ENCODE peak calls at places on chromosome 18, in four cellular contexts. P, S, J and M are unnamed samples.

GRCh38 chr18:59908790-59909189 is 9.0 kb downstream of the PMAIP1 start:
- DNase-seq in P (no peak), S (no peak), J (no peak), M (no peak)

GRCh38 chr18:54023471-54023870 is 201.0 kb downstream of the MBD2 start:
- DNase-seq in P (no peak), S (no peak), J (no peak), M (no peak)

GRCh38 chr18:63031439-63031838 is 288.1 kb downstream of the BCL2 start:
- DNase-seq in P (no peak), S (no peak), J (no peak), M (no peak)

GRCh38 chr18:23244431-23244830 is 109.1 kb downstream of the CABLES1 start:
- DNase-seq in P (no peak), S (no peak), J (no peak), M (no peak)

GRCh38 chr18:39675358-39675757 is 2109.8 kb upstream of the CELF4 start:
- DNase-seq in P (no peak), S (no peak), J (no peak), M (no peak)

GRCh38 chr18:28078298-28078697 is 98.6 kb downstream of the CDH2 start:
- DNase-seq in P (no peak), S (no peak), J (no peak), M (no peak)

GRCh38 chr18:28576941-28577340 is 400.0 kb upstream of the CDH2 start:
- DNase-seq in P (no peak), S (no peak), J (no peak), M (no peak)

GRCh38 chr18:24631238-24632025 is 171.0 kb downstream of the HRH4 start:
- DNase-seq in P (no peak), S (no peak), J (no peak), M (no peak)

GRCh38 chr18:37238271-37238670 is 327.3 kb downstream of the CELF4 start:
- DNase-seq in P (no peak), S (no peak), J (no peak), M (no peak)

GRCh38 chr18:78862395-78862794 is 117.2 kb upstream of the SALL3 start:
- DNase-seq in P (no peak), S (no peak), J (no peak), M (no peak)

GRCh38 chr18:31711365-31712035 is 27.1 kb upstream of the B4GALT6 start:
- DNase-seq in P (no peak), S (no peak), J (no peak), M (no peak)

GRCh38 chr18:24368749-24369148 is 28.9 kb downstream of the OSBPL1A start:
- DNase-seq in P (no peak), S (no peak), J (no peak), M (no peak)

DNA sequence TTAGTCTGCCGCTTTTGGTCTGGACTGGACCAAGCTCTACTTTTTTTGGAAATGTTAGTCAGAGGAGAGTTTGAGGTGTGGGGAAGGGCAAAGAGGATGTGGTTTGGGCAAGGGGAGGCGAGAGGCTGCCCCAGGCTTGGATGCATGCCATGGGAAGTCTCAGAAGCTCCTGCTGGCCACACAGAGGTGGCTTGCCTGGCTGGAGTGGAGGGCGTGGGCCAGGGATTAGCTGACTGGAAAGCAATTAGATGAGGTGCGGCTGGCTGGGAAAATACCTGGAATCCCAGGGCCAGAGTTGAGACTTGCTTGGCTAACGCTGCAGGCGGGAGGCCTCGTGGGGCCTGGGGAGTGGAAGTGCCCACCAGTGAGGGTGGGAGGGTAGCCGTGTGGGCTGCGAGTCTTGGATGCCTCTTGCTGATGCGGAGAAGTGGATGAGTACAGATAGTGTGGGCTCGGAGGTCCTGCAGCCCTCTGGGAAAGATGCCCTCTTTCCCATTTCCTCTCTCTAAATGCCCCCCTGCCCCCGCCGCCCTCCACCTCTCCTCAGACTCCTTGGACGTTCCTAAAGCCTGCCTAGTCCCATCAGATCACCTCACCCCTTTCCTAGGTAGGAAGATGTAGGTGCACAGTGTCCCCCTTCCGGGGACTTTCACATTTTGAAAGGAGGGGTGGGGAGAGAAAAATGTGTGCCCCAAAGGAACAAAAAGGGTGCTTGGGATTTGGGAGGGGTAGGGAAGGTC is 117.6 kb downstream of the SMAD7 start:
- DNase-seq in P (no peak), S (no peak), J (peak), M (peak)
- H3K4me3 ChIP-seq in P (no peak), S (no peak), J (peak), M (peak)

DNA sequence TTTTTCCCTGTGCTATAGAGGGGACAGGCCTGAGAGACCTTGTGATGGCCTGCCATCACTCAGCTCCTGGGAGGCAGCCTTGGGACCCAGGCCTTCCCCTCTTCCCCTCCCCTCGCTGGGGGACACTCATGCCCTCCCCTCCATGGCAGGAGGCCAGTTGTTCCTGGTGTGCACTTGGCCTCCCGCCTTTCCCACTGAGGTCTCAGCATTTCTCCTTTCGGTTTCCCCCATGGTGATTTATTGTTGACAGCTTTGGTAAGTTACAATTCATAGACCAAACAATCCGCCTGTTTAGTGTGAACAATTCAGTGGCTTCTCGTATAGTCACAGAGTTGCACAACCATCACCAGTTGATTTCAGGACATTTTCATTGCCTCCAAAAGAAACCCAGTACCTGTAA is 10.2 kb upstream of the CNDP1 start:
- DNase-seq in P (peak), S (no peak), J (no peak), M (no peak)
- H3K27ac ChIP-seq in P (peak), S (no peak), J (no peak), M (peak)

GRCh38 chr18:12013186-12013916 is 32.0 kb downstream of the IMPA2 start:
- DNase-seq in P (no peak), S (no peak), J (no peak), M (no peak)
- H3K4me3 ChIP-seq in P (no peak), S (no peak), J (no peak), M (no peak)

GRCh38 chr18:76955529-76956170 is 133.3 kb downstream of the ZNF236 start:
- DNase-seq in P (no peak), S (no peak), J (no peak), M (peak)
- H3K27ac ChIP-seq in P (no peak), S (no peak), J (no peak), M (no peak)

DNA sequence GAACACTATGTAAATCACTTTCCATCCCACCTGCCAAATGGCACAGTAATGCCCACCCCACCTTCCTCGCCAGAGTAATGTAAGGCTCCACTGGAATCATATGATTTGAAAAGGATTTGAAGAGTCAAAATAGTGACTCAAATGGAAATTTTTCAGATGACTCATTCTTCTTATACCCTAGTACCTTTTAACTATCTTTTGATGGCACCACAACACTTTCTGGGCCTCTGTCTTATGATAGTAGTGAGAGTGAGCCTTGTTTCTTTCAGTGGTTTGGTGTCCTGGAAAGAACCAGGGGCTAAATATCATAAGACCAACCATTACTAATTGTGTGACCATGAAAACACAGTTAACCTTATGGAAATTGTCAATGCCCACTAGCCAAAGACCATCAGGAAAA is 235.4 kb upstream of the SLC14A2 start:
- DNase-seq in P (no peak), S (no peak), J (no peak), M (no peak)
- H3K4me3 ChIP-seq in P (no peak), S (no peak), J (no peak), M (no peak)

GRCh38 chr18:55372205-55372604 is 215.8 kb downstream of the TCF4 start:
- DNase-seq in P (no peak), S (no peak), J (no peak), M (no peak)

GRCh38 chr18:55376387-55376786 is 211.6 kb downstream of the TCF4 start:
- DNase-seq in P (no peak), S (no peak), J (no peak), M (no peak)

GRCh38 chr18:55380574-55380973 is 207.4 kb downstream of the TCF4 start:
- DNase-seq in P (no peak), S (no peak), J (no peak), M (no peak)

GRCh38 chr18:55381277-55381676 is 206.7 kb downstream of the TCF4 start:
- DNase-seq in P (no peak), S (no peak), J (no peak), M (no peak)

GRCh38 chr18:55375930-55376329 is 212.1 kb downstream of the TCF4 start:
- DNase-seq in P (no peak), S (no peak), J (no peak), M (no peak)
- H3K27ac ChIP-seq in P (no peak), S (no peak), J (no peak), M (no peak)